ENCODE peak calls at places on chromosomes 12 and 14, in ten cellular contexts. O, U, J, X, B, K, L, G, Y and M are unnamed samples.

GRCh38 chr12:123149828-123150272 is 1.0 kb downstream of the PITPNM2 start:
- DNase-seq in X (no peak), L (no peak), J (peak; percentile 41), O (no peak), U (peak; percentile 17), K (no peak), G (no peak), B (no peak), Y (no peak), M (peak; percentile 86)

GRCh38 chr12:13205809-13206559 is 9.5 kb downstream of the EMP1 start:
- DNase-seq in O (no peak), B (no peak), G (no peak), K (peak; percentile 83), J (no peak), U (no peak), Y (no peak), L (no peak), X (no peak), M (no peak)

GRCh38 chr12:127115468-127116035 is 1151.4 kb upstream of the TMEM132C start:
- DNase-seq in G (no peak), X (no peak), K (no peak), Y (no peak), U (no peak), L (no peak), B (no peak), O (no peak), J (no peak), M (no peak)

GRCh38 chr12:9244894-9245293 is 36.7 kb upstream of the PZP start:
- DNase-seq in G (no peak), L (no peak), U (no peak), O (no peak), B (no peak), X (peak; percentile 1), J (no peak), Y (no peak), K (no peak), M (no peak)

GRCh38 chr14:22872833-22873520 is 1.4 kb downstream of the LRP10 start:
- DNase-seq in L (no peak), J (no peak), B (no peak), Y (no peak), O (no peak), G (no peak), K (no peak), U (no peak), X (no peak), M (no peak)

GRCh38 chr12:9032202-9032964 is 43.0 kb downstream of the KLRG1 start:
- DNase-seq in Y (no peak), J (no peak), B (no peak), O (no peak), K (no peak), U (no peak), X (no peak), G (no peak), L (no peak), M (no peak)

GRCh38 chr12:13112968-13113367 is 9.5 kb upstream of the GSG1 start:
- DNase-seq in U (no peak), J (no peak), X (no peak), K (no peak), O (no peak), Y (no peak), G (no peak), B (no peak), L (no peak), M (no peak)

GRCh38 chr12:11059041-11059440 is 3.1 kb downstream of the TAS2R46 start:
- DNase-seq in U (no peak), X (no peak), B (no peak), L (no peak), Y (no peak), O (no peak), K (no peak), G (no peak), J (no peak), M (no peak)

GRCh38 chr14:77965050-77965449 is 165.1 kb downstream of the ADCK1 start:
- DNase-seq in O (no peak), Y (no peak), B (no peak), X (no peak), L (no peak), G (no peak), K (no peak), J (no peak), U (no peak), M (no peak)

GRCh38 chr14:77962731-77963520 is 163.0 kb downstream of the ADCK1 start:
- DNase-seq in O (no peak), J (no peak), L (no peak), K (no peak), X (no peak), U (no peak), Y (no peak), B (no peak), G (no peak), M (no peak)

GRCh38 chr14:77965919-77966435 is 166.1 kb downstream of the ADCK1 start:
- DNase-seq in G (no peak), Y (peak; percentile 54), O (no peak), X (peak; percentile 27), U (peak; percentile 77), J (peak; percentile 80), K (no peak), B (peak; percentile 26), L (peak; percentile 76), M (no peak)

GRCh38 chr14:77967110-77967509 is 167.2 kb downstream of the ADCK1 start:
- DNase-seq in B (no peak), Y (no peak), G (no peak), X (no peak), K (no peak), U (no peak), O (no peak), J (no peak), L (no peak), M (no peak)

DNA sequence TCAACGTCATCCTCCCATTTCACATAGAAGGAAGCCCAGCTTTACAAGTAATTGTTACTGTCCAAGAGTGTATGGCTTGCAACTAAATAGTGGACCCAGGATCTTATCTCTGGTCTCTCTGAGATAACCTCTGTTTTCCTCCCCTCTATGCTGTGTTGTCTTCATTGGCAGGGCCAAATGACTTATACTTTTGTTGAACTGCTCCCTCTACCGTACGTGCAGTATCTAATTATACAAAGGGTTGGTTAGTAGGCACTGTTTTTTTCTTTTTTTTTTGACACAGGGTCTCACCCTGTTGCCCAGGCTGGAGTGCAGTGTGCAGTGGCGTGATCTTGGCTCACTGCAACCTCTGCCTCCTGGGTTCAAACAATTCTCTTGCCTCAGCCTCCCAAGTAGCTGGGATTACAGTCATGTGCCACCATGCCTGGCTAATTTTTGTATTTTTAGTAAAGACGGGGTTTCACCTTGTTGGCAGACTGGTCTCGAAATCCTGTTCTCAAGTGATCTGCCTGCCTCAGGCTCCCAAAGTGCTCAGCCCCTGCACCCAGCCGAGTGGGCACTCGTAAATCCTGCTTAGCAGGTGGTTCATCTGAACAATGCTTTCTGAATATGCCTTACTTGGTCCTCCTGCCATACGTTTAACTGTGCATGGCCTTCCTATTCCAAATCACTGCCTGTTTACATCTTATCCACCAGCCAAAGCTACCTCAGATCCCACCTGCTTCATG is 162.1 kb downstream of the ADCK1 start:
- DNase-seq in B (no peak), Y (no peak), L (no peak), G (no peak), O (no peak), J (no peak), U (no peak), X (no peak), K (no peak), M (no peak)
- TF ChIP-seq CTCF in B (no peak), Y (no peak), L (no peak), G (no peak), O (no peak), J (no peak), U (no peak), X (no peak), K (no peak), M (no peak)

GRCh38 chr12:104177663-104178501 is 37.7 kb upstream of the TXNRD1 start:
- DNase-seq in B (peak; percentile 89), G (peak; percentile 87), K (peak; percentile 33), O (peak; percentile 54), X (peak; percentile 8), Y (peak; percentile 38), J (peak; percentile 27), U (no peak), L (no peak), M (peak; percentile 99)
- H3K27ac ChIP-seq in B (peak overlapping the region; percentile 53), G (peak overlapping the region; percentile 70), K (peak overlapping the region; percentile 41), O (peak overlapping the region; percentile 81), X (no peak overlapping the region), Y (peak overlapping the region; percentile 81), J (peak overlapping the region; percentile 54), U (no peak overlapping the region), L (peak overlapping the region; percentile 34), M (peak overlapping the region; percentile 83)

GRCh38 chr12:108825205-108825950 is 32.0 kb downstream of the SSH1 start:
- DNase-seq in J (no peak), L (no peak), X (no peak), G (no peak), Y (no peak), O (no peak), B (peak; percentile 45), K (no peak), U (no peak), M (no peak)

GRCh38 chr12:108827941-108828340 is 29.4 kb downstream of the SSH1 start:
- DNase-seq in Y (no peak), U (no peak), G (no peak), J (no peak), X (no peak), B (no peak), O (no peak), L (peak; percentile 65), K (no peak), M (no peak)

GRCh38 chr12:108826115-108826806 is 31.1 kb downstream of the SSH1 start:
- DNase-seq in L (peak; percentile 82), O (peak; percentile 32), G (no peak), K (no peak), J (peak; percentile 79), U (no peak), B (no peak), Y (no peak), X (no peak), M (no peak)

GRCh38 chr12:108828774-108829173 is 28.6 kb downstream of the SSH1 start:
- DNase-seq in B (no peak), K (peak; percentile 75), G (no peak), L (peak; percentile 9), O (no peak), Y (no peak), X (no peak), U (no peak), J (no peak), M (no peak)

DNA sequence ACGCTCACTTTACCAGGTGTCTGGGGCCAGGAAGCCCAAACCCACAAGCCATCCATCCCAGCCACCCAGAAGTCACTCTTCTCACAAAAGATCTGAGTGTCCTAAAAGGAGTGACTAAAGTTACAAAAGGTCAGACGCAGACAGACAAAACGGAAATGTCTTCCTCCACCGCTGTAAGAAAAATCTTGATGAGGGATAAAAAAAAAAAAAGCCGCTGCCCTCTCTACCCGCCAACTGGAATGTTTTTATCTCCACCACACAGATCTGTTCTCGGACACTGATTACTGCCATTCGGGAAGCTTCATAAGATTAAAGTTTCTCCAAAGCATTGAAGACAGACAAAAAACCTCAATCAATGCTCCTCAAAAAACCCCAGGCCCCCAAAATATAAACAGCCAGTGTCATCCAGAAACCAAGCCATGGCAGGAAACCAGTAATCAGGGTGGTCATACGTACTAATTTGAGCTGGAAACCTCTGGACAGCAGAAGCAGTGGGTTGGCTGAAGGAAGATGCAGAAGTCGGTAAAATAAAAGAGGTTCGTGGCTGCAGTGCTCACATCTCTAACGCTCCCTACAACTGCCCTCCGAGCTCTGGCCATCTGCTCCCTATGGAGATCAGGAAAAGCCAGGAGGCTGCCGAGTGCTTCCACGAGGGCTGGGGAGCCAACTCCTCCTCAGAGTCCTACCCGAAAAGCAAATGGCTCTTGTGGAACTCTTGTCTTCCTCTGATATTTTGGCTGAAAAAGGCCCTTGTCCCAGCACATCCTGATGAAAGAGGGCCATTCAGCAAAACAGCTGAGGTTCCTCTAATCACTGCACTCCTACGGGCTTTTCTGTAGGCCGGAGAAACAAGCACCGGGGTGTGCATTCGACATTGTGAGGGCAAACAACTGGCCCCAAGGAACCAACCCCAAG is 30.3 kb downstream of the SSH1 start:
- DNase-seq in L (peak; percentile 55), B (no peak), J (peak; percentile 43), U (no peak), G (no peak), X (no peak), O (no peak), Y (no peak), K (no peak), M (no peak)
- TF ChIP-seq POLR2AphosphoS5 in L (no peak), B (no peak), J (no peak), U (no peak), G (no peak), X (no peak), O (no peak), Y (no peak), K (no peak), M (no peak)

GRCh38 chr12:25404955-25405354 is 148.1 kb downstream of the LMNTD1 start:
- DNase-seq in J (no peak), U (peak; percentile 16), Y (peak; percentile 39), L (no peak), B (no peak), X (peak; percentile 12), O (no peak), G (no peak), K (no peak), M (no peak)
- TF ChIP-seq CTCF in J (no peak), U (no peak), Y (no peak), L (no peak), B (no peak), X (peak; percentile 27), O (no peak), G (no peak), K (no peak), M (no peak)